ENCODE peak calls at places on chromosomes 13 and 19, in six cellular contexts. One of them, this sample, is unnamed.

GRCh38 chr19:12156254-12157058 is at the start of gene ZNF625:
- DNase-seq in gastrocnemius medialis: peak; percentile 57
- DNase-seq in HFF-Myc: peak; percentile 27
- DNase-seq in prostate gland: peak; percentile 93
- DNase-seq in astrocyte of the spinal cord: peak; percentile 84
- DNase-seq in right atrium auricular region: peak; percentile 91
- DNase-seq in this sample: peak; percentile 59

GRCh38 chr13:63209330-63210017 is 1793.8 kb upstream of the PCDH20 start:
- DNase-seq in astrocyte of the spinal cord: peak; percentile 19
- DNase-seq in prostate gland: no peak
- DNase-seq in gastrocnemius medialis: no peak
- DNase-seq in right atrium auricular region: no peak
- DNase-seq in HFF-Myc: no peak
- DNase-seq in this sample: no peak

GRCh38 chr19:38745316-38745715 is 1.0 kb upstream of the CAPN12 start:
- DNase-seq in right atrium auricular region: no peak
- DNase-seq in HFF-Myc: no peak
- DNase-seq in prostate gland: no peak
- DNase-seq in astrocyte of the spinal cord: no peak
- DNase-seq in gastrocnemius medialis: no peak
- DNase-seq in this sample: no peak

GRCh38 chr19:19997656-19998268 is 41.5 kb downstream of the ZNF682 start:
- DNase-seq in gastrocnemius medialis: no peak
- DNase-seq in astrocyte of the spinal cord: no peak
- DNase-seq in HFF-Myc: no peak
- DNase-seq in right atrium auricular region: no peak
- DNase-seq in prostate gland: peak; percentile 10
- DNase-seq in this sample: no peak

GRCh38 chr19:604355-604754 is 14.7 kb downstream of the HCN2 start:
- DNase-seq in gastrocnemius medialis: no peak
- DNase-seq in astrocyte of the spinal cord: no peak
- DNase-seq in HFF-Myc: no peak
- DNase-seq in right atrium auricular region: no peak
- DNase-seq in prostate gland: no peak
- DNase-seq in this sample: no peak

GRCh38 chr13:44140146-44140545 is 233.5 kb upstream of the SERP2 start:
- DNase-seq in gastrocnemius medialis: no peak
- DNase-seq in prostate gland: peak; percentile 36
- DNase-seq in HFF-Myc: no peak
- DNase-seq in right atrium auricular region: no peak
- DNase-seq in astrocyte of the spinal cord: no peak
- DNase-seq in this sample: no peak

GRCh38 chr13:102965802-102966201 is 100.4 kb downstream of the SLC10A2 start:
- DNase-seq in right atrium auricular region: no peak
- DNase-seq in HFF-Myc: no peak
- DNase-seq in prostate gland: no peak
- DNase-seq in astrocyte of the spinal cord: no peak
- DNase-seq in gastrocnemius medialis: no peak
- DNase-seq in this sample: no peak

GRCh38 chr19:10259162-10259905 is 7.3 kb downstream of the MRPL4 start:
- DNase-seq in astrocyte of the spinal cord: peak; percentile 76
- DNase-seq in prostate gland: peak; percentile 66
- DNase-seq in right atrium auricular region: peak; percentile 87
- DNase-seq in gastrocnemius medialis: peak; percentile 77
- DNase-seq in HFF-Myc: peak; percentile 70
- DNase-seq in this sample: peak; percentile 31

GRCh38 chr13:99916366-99917103 is 55.0 kb downstream of the ZIC5 start:
- DNase-seq in gastrocnemius medialis: no peak
- DNase-seq in right atrium auricular region: no peak
- DNase-seq in astrocyte of the spinal cord: peak; percentile 79
- DNase-seq in prostate gland: peak; percentile 23
- DNase-seq in HFF-Myc: peak; percentile 52
- DNase-seq in this sample: peak; percentile 57

GRCh38 chr19:39768334-39768733 is 10.3 kb upstream of the LEUTX start:
- DNase-seq in prostate gland: no peak
- DNase-seq in gastrocnemius medialis: no peak
- DNase-seq in right atrium auricular region: no peak
- DNase-seq in HFF-Myc: no peak
- DNase-seq in astrocyte of the spinal cord: no peak
- DNase-seq in this sample: no peak

GRCh38 chr19:38134538-38135149 is 89.4 kb downstream of the DPF1 start:
- DNase-seq in right atrium auricular region: no peak
- DNase-seq in astrocyte of the spinal cord: peak; percentile 28
- DNase-seq in prostate gland: no peak
- DNase-seq in HFF-Myc: peak; percentile 17
- DNase-seq in gastrocnemius medialis: peak; percentile 23
- DNase-seq in this sample: no peak

GRCh38 chr19:13228561-13228960 is 78.3 kb downstream of the IER2 start:
- DNase-seq in gastrocnemius medialis: no peak
- DNase-seq in prostate gland: no peak
- DNase-seq in astrocyte of the spinal cord: no peak
- DNase-seq in right atrium auricular region: no peak
- DNase-seq in HFF-Myc: no peak
- DNase-seq in this sample: no peak

GRCh38 chr19:41795031-41795461 is 1.3 kb upstream of the CEACAM3 start:
- DNase-seq in prostate gland: peak; percentile 47
- DNase-seq in gastrocnemius medialis: no peak
- DNase-seq in right atrium auricular region: no peak
- DNase-seq in astrocyte of the spinal cord: peak; percentile 13
- DNase-seq in HFF-Myc: no peak
- DNase-seq in this sample: no peak

GRCh38 chr13:32176696-32177095 is 138.5 kb downstream of the ZAR1L start:
- DNase-seq in HFF-Myc: no peak
- DNase-seq in astrocyte of the spinal cord: no peak
- DNase-seq in gastrocnemius medialis: no peak
- DNase-seq in prostate gland: no peak
- DNase-seq in right atrium auricular region: no peak
- DNase-seq in this sample: no peak

GRCh38 chr13:83798731-83799130 is 83.5 kb downstream of the SLITRK1 start:
- DNase-seq in gastrocnemius medialis: no peak
- DNase-seq in HFF-Myc: no peak
- DNase-seq in astrocyte of the spinal cord: no peak
- DNase-seq in right atrium auricular region: no peak
- DNase-seq in prostate gland: no peak
- DNase-seq in this sample: peak; percentile 29

GRCh38 chr13:98853791-98854191 is 101.3 kb upstream of the SLC15A1 start:
- DNase-seq in gastrocnemius medialis: no peak
- DNase-seq in prostate gland: no peak
- DNase-seq in HFF-Myc: no peak
- DNase-seq in astrocyte of the spinal cord: peak; percentile 86
- DNase-seq in right atrium auricular region: no peak
- DNase-seq in this sample: peak; percentile 68

GRCh38 chr13:60312851-60313505 is 84.0 kb upstream of the TDRD3 start:
- DNase-seq in astrocyte of the spinal cord: no peak
- DNase-seq in prostate gland: no peak
- DNase-seq in right atrium auricular region: no peak
- DNase-seq in gastrocnemius medialis: no peak
- DNase-seq in HFF-Myc: no peak
- DNase-seq in this sample: no peak

GRCh38 chr13:49908637-49909036 is 27.5 kb downstream of the SPRYD7 start:
- DNase-seq in prostate gland: no peak
- DNase-seq in right atrium auricular region: no peak
- DNase-seq in HFF-Myc: no peak
- DNase-seq in gastrocnemius medialis: no peak
- DNase-seq in astrocyte of the spinal cord: no peak
- DNase-seq in this sample: no peak

GRCh38 chr13:80454245-80454644 is 113.3 kb upstream of the SPRY2 start:
- DNase-seq in HFF-Myc: no peak
- DNase-seq in prostate gland: no peak
- DNase-seq in right atrium auricular region: no peak
- DNase-seq in astrocyte of the spinal cord: peak; percentile 84
- DNase-seq in gastrocnemius medialis: no peak
- DNase-seq in this sample: no peak

GRCh38 chr13:29516880-29517279 is 78.6 kb downstream of the SLC7A1 start:
- DNase-seq in right atrium auricular region: no peak
- DNase-seq in gastrocnemius medialis: no peak
- DNase-seq in HFF-Myc: no peak
- DNase-seq in astrocyte of the spinal cord: no peak
- DNase-seq in prostate gland: no peak
- DNase-seq in this sample: no peak

GRCh38 chr19:49690656-49691242 is at the start of gene CPT1C:
- DNase-seq in right atrium auricular region: peak; percentile 82
- DNase-seq in gastrocnemius medialis: peak; percentile 55
- DNase-seq in astrocyte of the spinal cord: peak; percentile 75
- DNase-seq in prostate gland: peak; percentile 81
- DNase-seq in HFF-Myc: no peak
- DNase-seq in this sample: no peak

GRCh38 chr19:4870025-4870700 is 2.7 kb upstream of the PLIN3 start:
- DNase-seq in gastrocnemius medialis: peak; percentile 75
- DNase-seq in prostate gland: no peak
- DNase-seq in HFF-Myc: peak; percentile 95
- DNase-seq in astrocyte of the spinal cord: peak; percentile 90
- DNase-seq in right atrium auricular region: peak; percentile 62
- DNase-seq in this sample: peak; percentile 77

GRCh38 chr19:670609-671075 is 5.5 kb upstream of the FSTL3 start:
- DNase-seq in right atrium auricular region: no peak
- DNase-seq in prostate gland: no peak
- DNase-seq in astrocyte of the spinal cord: no peak
- DNase-seq in gastrocnemius medialis: no peak
- DNase-seq in HFF-Myc: no peak
- DNase-seq in this sample: no peak

DNA sequence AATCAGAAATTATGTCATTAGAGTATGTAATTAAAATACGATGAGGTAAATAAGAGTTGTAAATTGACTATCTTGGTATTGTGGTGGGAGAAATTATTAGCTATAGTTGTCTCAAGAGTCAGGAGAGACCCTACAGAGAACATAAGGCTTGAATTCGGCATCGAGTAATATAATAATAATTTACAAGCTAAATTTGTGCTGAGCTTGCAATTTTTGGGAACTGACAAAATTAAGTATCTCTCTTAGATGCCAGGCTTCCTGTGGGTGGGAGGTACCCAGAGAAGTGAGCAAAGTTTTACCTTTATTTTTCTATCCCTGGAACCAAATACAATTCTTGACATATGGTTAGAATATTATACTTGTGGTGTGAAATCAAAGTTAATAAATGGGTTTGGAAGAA is 1637.0 kb downstream of the EFNB2 start:
- DNase-seq in gastrocnemius medialis: no peak
- DNase-seq in HFF-Myc: no peak
- DNase-seq in astrocyte of the spinal cord: no peak
- DNase-seq in right atrium auricular region: no peak
- DNase-seq in prostate gland: no peak
- DNase-seq in this sample: no peak
- H3K4me3 ChIP-seq in gastrocnemius medialis: no peak overlapping the region
- H3K4me3 ChIP-seq in HFF-Myc: no peak overlapping the region
- H3K4me3 ChIP-seq in astrocyte of the spinal cord: no peak overlapping the region
- H3K4me3 ChIP-seq in right atrium auricular region: no peak overlapping the region
- H3K4me3 ChIP-seq in prostate gland: no peak overlapping the region
- H3K4me3 ChIP-seq in this sample: no peak overlapping the region

DNA sequence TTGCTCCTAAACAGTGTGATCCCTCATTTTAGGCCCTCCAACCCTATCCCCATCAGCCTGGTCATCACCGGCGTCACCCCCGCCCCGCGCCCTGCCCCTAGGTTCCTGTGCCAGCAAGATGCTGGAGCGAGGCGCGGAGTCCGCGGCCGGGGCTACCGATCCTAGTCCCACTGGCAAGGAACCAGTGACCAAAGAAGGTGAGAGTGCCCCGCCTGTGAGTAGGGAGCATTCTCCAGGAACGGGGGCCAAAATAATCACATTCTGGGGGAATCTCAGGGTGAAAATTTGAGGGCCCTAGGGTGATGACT is 1.3 kb downstream of the ZNF575 start:
- DNase-seq in right atrium auricular region: no peak
- DNase-seq in prostate gland: no peak
- DNase-seq in gastrocnemius medialis: no peak
- DNase-seq in HFF-Myc: no peak
- DNase-seq in astrocyte of the spinal cord: no peak
- DNase-seq in this sample: no peak
- H3K4me3 ChIP-seq in right atrium auricular region: peak overlapping the region; percentile 70
- H3K4me3 ChIP-seq in prostate gland: peak overlapping the region; percentile 51
- H3K4me3 ChIP-seq in gastrocnemius medialis: peak overlapping the region; percentile 57
- H3K4me3 ChIP-seq in HFF-Myc: peak overlapping the region; percentile 48
- H3K4me3 ChIP-seq in astrocyte of the spinal cord: peak overlapping the region; percentile 56
- H3K4me3 ChIP-seq in this sample: peak overlapping the region; percentile 58

GRCh38 chr19:33174186-33174585 is 19.9 kb upstream of the LRP3 start:
- DNase-seq in HFF-Myc: no peak
- DNase-seq in astrocyte of the spinal cord: no peak
- DNase-seq in right atrium auricular region: no peak
- DNase-seq in gastrocnemius medialis: no peak
- DNase-seq in prostate gland: no peak
- DNase-seq in this sample: no peak

GRCh38 chr19:33175886-33176669 is 18.1 kb upstream of the LRP3 start:
- DNase-seq in HFF-Myc: no peak
- DNase-seq in prostate gland: no peak
- DNase-seq in right atrium auricular region: peak; percentile 64
- DNase-seq in gastrocnemius medialis: no peak
- DNase-seq in astrocyte of the spinal cord: peak; percentile 38
- DNase-seq in this sample: no peak

GRCh38 chr19:33176670-33177416 is 17.3 kb upstream of the LRP3 start:
- DNase-seq in HFF-Myc: peak; percentile 94
- DNase-seq in prostate gland: peak; percentile 96
- DNase-seq in right atrium auricular region: peak; percentile 99
- DNase-seq in astrocyte of the spinal cord: peak; percentile 99
- DNase-seq in gastrocnemius medialis: peak; percentile 96
- DNase-seq in this sample: peak; percentile 95

GRCh38 chr19:33177417-33177976 is 16.6 kb upstream of the LRP3 start:
- DNase-seq in prostate gland: peak; percentile 17
- DNase-seq in right atrium auricular region: peak; percentile 80
- DNase-seq in astrocyte of the spinal cord: peak; percentile 2
- DNase-seq in gastrocnemius medialis: no peak
- DNase-seq in HFF-Myc: no peak
- DNase-seq in this sample: no peak

GRCh38 chr19:33175156-33175782 is 18.9 kb upstream of the LRP3 start:
- DNase-seq in HFF-Myc: no peak
- DNase-seq in gastrocnemius medialis: no peak
- DNase-seq in astrocyte of the spinal cord: no peak
- DNase-seq in prostate gland: no peak
- DNase-seq in right atrium auricular region: no peak
- DNase-seq in this sample: no peak
- H3K4me3 ChIP-seq in HFF-Myc: peak overlapping the region; percentile 94
- H3K4me3 ChIP-seq in gastrocnemius medialis: peak overlapping the region; percentile 78
- H3K4me3 ChIP-seq in astrocyte of the spinal cord: no peak overlapping the region
- H3K4me3 ChIP-seq in prostate gland: no peak overlapping the region
- H3K4me3 ChIP-seq in right atrium auricular region: no peak overlapping the region
- H3K4me3 ChIP-seq in this sample: no peak overlapping the region

DNA sequence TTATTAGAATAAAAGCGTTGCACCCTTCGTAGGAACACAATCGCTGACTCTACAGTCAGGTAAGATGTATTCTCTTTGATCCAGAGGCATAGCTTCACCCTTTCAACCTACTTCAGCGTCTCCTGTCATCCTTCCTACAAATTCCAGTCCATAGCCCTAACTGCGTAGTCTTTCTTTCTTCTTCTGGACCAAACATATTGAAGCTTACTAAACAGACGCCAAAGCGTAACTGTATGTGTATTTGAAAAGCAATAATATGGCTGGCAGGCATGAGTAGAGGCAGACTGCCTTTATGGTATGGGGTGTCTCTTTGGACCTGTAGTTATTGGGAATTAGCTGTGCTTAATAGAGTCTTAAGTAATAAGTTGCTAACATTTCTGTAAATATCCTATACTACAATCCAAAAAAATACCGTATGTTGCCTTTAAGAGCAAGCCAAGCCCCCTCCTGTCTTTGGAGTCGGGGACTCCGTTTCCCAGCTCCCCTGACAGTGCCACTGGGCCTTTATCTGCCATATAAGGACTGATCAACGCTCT is 392 bp upstream of the ZNF548 start:
- DNase-seq in prostate gland: no peak
- DNase-seq in right atrium auricular region: no peak
- DNase-seq in gastrocnemius medialis: no peak
- DNase-seq in astrocyte of the spinal cord: no peak
- DNase-seq in HFF-Myc: no peak
- DNase-seq in this sample: no peak
- H3K4me3 ChIP-seq in prostate gland: peak overlapping the region; percentile 62
- H3K4me3 ChIP-seq in right atrium auricular region: peak overlapping the region; percentile 92
- H3K4me3 ChIP-seq in gastrocnemius medialis: peak overlapping the region; percentile 85
- H3K4me3 ChIP-seq in astrocyte of the spinal cord: peak overlapping the region; percentile 97
- H3K4me3 ChIP-seq in HFF-Myc: peak overlapping the region; percentile 81
- H3K4me3 ChIP-seq in this sample: peak overlapping the region; percentile 96

This sample was measured in AG09309.